ENCODE peak calls at places on chromosomes 6 and 20, in nine cellular contexts. G, J, R, V, K, F, N, Q and D are unnamed samples.

GRCh38 chr6:158131926-158132325 is 36.1 kb downstream of the SERAC1 start:
- DNase-seq in G (peak; percentile 44), K (no peak), F (peak; percentile 72), R (peak; percentile 58), Q (no peak), J (no peak), N (no peak), V (no peak), D (no peak)

GRCh38 chr6:148432405-148433195 is 90.0 kb downstream of the SASH1 start:
- DNase-seq in V (no peak), Q (no peak), G (no peak), F (no peak), K (no peak), N (no peak), R (no peak), J (no peak), D (no peak)

GRCh38 chr6:166764473-166765233 is 137.6 kb upstream of the RPS6KA2 start:
- DNase-seq in K (no peak), N (peak; percentile 24), V (no peak), R (no peak), J (no peak), Q (no peak), F (peak; percentile 74), G (no peak), D (no peak)

GRCh38 chr6:24078200-24078599 is 47.8 kb upstream of the NRSN1 start:
- DNase-seq in K (no peak), G (no peak), F (no peak), Q (no peak), V (no peak), R (no peak), N (no peak), J (no peak), D (peak; percentile 2)

GRCh38 chr6:30647039-30647801 is at the start of gene C6orf136:
- DNase-seq in Q (peak; percentile 72), J (peak; percentile 93), N (peak; percentile 80), V (no peak), K (peak; percentile 98), G (peak; percentile 97), F (peak; percentile 96), R (peak; percentile 91), D (peak; percentile 90)

GRCh38 chr6:24919404-24919892 is 16.3 kb downstream of the RIPOR2 start:
- DNase-seq in J (no peak), N (no peak), V (no peak), F (no peak), Q (no peak), G (no peak), K (no peak), R (no peak), D (no peak)

GRCh38 chr6:5968817-5969726 is 37.7 kb downstream of the NRN1 start:
- DNase-seq in K (no peak), J (no peak), N (peak; percentile 73), F (peak; percentile 41), G (no peak), V (no peak), R (no peak), Q (no peak), D (peak; percentile 63)

GRCh38 chr20:25035924-25036323 is 22.0 kb downstream of the ACSS1 start:
- DNase-seq in G (no peak), R (no peak), V (no peak), N (no peak), Q (peak; percentile 4), J (no peak), K (no peak), F (no peak), D (no peak)

GRCh38 chr6:90111387-90111786 is 185.3 kb downstream of the BACH2 start:
- DNase-seq in G (no peak), K (no peak), N (no peak), V (no peak), J (no peak), F (no peak), Q (no peak), R (no peak), D (no peak)

GRCh38 chr20:61263084-61263695 is 11.1 kb downstream of the CDH4 start:
- DNase-seq in K (no peak), N (no peak), F (peak; percentile 29), J (no peak), R (no peak), V (no peak), Q (no peak), G (peak; percentile 57), D (no peak)

GRCh38 chr6:11621119-11621518 is 83.6 kb downstream of the TMEM170B start:
- DNase-seq in K (no peak), Q (no peak), G (no peak), N (no peak), V (no peak), F (no peak), J (no peak), R (no peak), D (no peak)

GRCh38 chr20:25233016-25233772 is 14.7 kb upstream of the PYGB start:
- DNase-seq in G (no peak), K (no peak), Q (no peak), F (no peak), R (peak; percentile 88), V (peak; percentile 66), J (peak; percentile 83), N (peak; percentile 94), D (peak; percentile 66)

GRCh38 chr6:12570461-12571030 is 146.0 kb upstream of the PHACTR1 start:
- DNase-seq in V (no peak), Q (no peak), J (no peak), R (no peak), N (no peak), G (no peak), F (no peak), K (no peak), D (no peak)

GRCh38 chr6:33172307-33173227 is 19.7 kb downstream of the COL11A2 start:
- DNase-seq in N (no peak), V (no peak), R (peak; percentile 53), F (peak; percentile 29), Q (no peak), K (peak; percentile 47), G (peak; percentile 78), J (peak; percentile 47), D (peak; percentile 84)

GRCh38 chr20:59823030-59823423 is 110.4 kb downstream of the SYCP2 start:
- DNase-seq in N (no peak), F (no peak), Q (no peak), R (no peak), V (peak; percentile 11), J (no peak), G (no peak), K (no peak), D (no peak)

GRCh38 chr6:125157725-125158124 is 4.2 kb downstream of the TPD52L1 start:
- DNase-seq in N (no peak), F (no peak), Q (no peak), V (no peak), G (no peak), R (no peak), K (no peak), J (no peak), D (no peak)

GRCh38 chr20:48478370-48478769 is 349.4 kb downstream of the PREX1 start:
- DNase-seq in K (no peak), F (no peak), Q (no peak), G (no peak), J (no peak), N (no peak), V (no peak), R (no peak), D (no peak)

GRCh38 chr6:150767585-150768164 is 97.8 kb upstream of the MTHFD1L start:
- DNase-seq in N (no peak), F (no peak), K (no peak), Q (no peak), G (no peak), V (no peak), R (no peak), J (no peak), D (no peak)

GRCh38 chr6:39321761-39322160 is 741 bp downstream of the KCNK16 start:
- DNase-seq in F (no peak), J (no peak), G (no peak), Q (no peak), K (no peak), V (no peak), R (no peak), N (no peak), D (no peak)

DNA sequence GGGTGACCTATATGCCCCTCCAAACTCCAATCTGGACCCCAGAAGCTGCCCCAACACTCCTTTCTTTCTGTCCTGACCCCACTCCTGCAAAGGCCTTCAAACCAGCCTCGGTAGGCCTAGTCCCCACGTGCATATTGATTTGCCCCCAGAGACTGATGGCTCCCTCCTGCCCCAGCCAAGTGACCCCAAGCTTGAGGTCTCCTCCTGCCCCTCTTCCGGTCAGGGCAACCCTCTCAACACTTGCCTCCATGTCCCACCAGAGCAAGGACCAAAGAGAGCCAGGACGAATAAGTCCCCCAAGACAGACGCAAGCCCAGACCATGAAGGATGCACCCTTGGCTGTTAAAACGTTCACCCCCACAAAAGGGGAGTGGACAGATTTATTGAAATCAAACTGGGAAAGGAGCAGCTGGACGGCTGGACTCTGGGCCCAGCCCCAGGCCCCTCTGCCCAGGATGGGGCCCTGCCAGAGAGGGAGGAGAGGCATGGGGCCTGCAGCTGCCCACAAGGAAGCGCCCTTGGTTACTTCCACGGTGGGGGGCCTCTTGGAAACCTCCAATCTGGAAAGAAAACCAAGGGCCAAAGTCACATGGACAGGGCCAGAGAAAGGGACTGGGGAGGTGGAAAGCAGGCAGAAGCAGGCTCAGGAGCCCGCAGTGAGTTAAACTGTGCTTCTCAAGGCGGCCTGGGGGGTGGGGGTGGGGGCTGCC is 2.4 kb upstream of the SPEF1 start:
- DNase-seq in J (no peak), G (no peak), F (no peak), K (peak; percentile 73), V (no peak), Q (no peak), N (no peak), R (no peak), D (no peak)
- TF ChIP-seq POLR2A in J (no peak), G (peak; percentile 38), F (no peak), K (no peak), V (no peak), Q (no peak), N (no peak), R (peak; percentile 34), D (no peak)

GRCh38 chr20:53917145-53918009 is 153.0 kb downstream of the BCAS1 start:
- DNase-seq in R (no peak), V (peak; percentile 75), N (peak; percentile 44), G (peak; percentile 53), Q (peak; percentile 46), J (no peak), K (peak; percentile 76), F (peak; percentile 61), D (no peak)
- TF ChIP-seq POLR2A in R (no peak), V (peak; percentile 7), N (no peak), G (no peak), Q (no peak), J (no peak), K (no peak), F (no peak), D (no peak)

DNA sequence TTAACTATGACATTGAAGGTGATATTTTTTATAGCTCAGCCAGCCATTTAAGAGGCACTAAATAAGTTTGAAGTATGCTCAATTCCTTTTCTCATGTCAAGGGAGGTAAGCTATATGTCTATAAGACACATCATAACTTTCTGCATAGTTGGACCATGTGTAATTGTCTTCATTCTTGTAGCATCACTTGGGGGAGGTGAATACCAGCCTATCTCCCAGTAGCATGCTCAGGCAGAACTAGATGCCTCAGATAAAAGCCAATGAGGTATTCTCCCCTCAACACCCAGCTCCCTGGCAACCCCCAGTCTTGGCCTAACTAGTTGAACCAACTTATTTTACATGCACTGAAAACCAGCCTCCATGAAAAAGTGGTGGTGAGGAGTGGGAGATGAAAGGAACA is 158.3 kb upstream of the JAG1 start:
- DNase-seq in G (no peak), V (no peak), F (no peak), N (no peak), Q (no peak), K (no peak), J (no peak), R (no peak), D (no peak)
- TF ChIP-seq POLR2A in G (no peak), V (no peak), F (no peak), N (no peak), Q (no peak), K (no peak), J (no peak), R (no peak), D (no peak)

GRCh38 chr6:29627762-29628418 is 5.1 kb downstream of the GABBR1 start:
- DNase-seq in G (peak; percentile 95), R (no peak), V (peak; percentile 47), K (peak; percentile 90), F (peak; percentile 16), J (peak; percentile 60), N (peak; percentile 52), Q (peak; percentile 88), D (peak; percentile 81)
- TF ChIP-seq POLR2A in G (peak; percentile 92), R (no peak), V (no peak), K (no peak), F (no peak), J (no peak), N (no peak), Q (peak; percentile 90), D (peak; percentile 93)